ENCODE peak calls at places on chromosome 1, in eight cellular contexts. A is prostate gland; W is ACHN; V is Right ventricle myocardium inferior; E is GM12891; I is cardiac muscle cell; P is stimulated activated naive B cell treated with anti-CD40 and anti-IgM and Interleukin-4, amounts not matched to agents 10 μg/mL and 1 μg/mL and 100 μg/mL, for 72 hours; N is stimulated activated CD4-positive, alpha-beta T cell treated with anti-CD3 and anti-CD28 coated beads, Interleukin-2, amount 100 ng/mL, for 48 hours. S is an unnamed sample.

GRCh38 chr1:94011709-94012590 is 102.7 kb upstream of the GCLM start:
- DNase-seq in I (no peak), N (no peak), P (no peak), W (no peak), A (no peak), V (no peak), E (no peak), S (no peak)

GRCh38 chr1:85179517-85179916 is 21.3 kb downstream of the SYDE2 start:
- DNase-seq in E (no peak), N (no peak), W (no peak), P (no peak), A (no peak), I (no peak), V (no peak), S (no peak)

GRCh38 chr1:24906760-24907490 is 23.2 kb downstream of the RUNX3 start:
- DNase-seq in A (no peak), N (no peak), W (no peak), I (no peak), V (no peak), P (no peak), E (no peak), S (no peak)

GRCh38 chr1:17587693-17588047 is 48.2 kb downstream of the ARHGEF10L start:
- DNase-seq in E (no peak), A (no peak), P (no peak), W (peak), V (no peak), N (no peak), I (peak), S (no peak)

GRCh38 chr1:151606384-151606783 is 5.5 kb upstream of the SNX27 start:
- DNase-seq in V (no peak), P (no peak), A (no peak), W (no peak), N (no peak), I (no peak), E (no peak), S (no peak)

GRCh38 chr1:226825037-226825745 is 45.2 kb upstream of the PSEN2 start:
- DNase-seq in E (no peak), W (no peak), A (no peak), P (peak), N (no peak), V (no peak), I (no peak), S (no peak)

GRCh38 chr1:205592443-205593003 is 39.3 kb downstream of the ELK4 start:
- DNase-seq in I (no peak), E (no peak), P (no peak), N (no peak), A (no peak), W (no peak), V (no peak), S (no peak)

GRCh38 chr1:72891976-72892375 is 609.6 kb upstream of the NEGR1 start:
- DNase-seq in N (no peak), V (no peak), I (no peak), A (no peak), W (no peak), E (no peak), P (no peak), S (no peak)

GRCh38 chr1:1603671-1604373 is 3.9 kb upstream of the FNDC10 start:
- DNase-seq in P (no peak), A (no peak), V (no peak), W (no peak), E (no peak), N (no peak), I (no peak), S (no peak)